ENCODE peak calls at places on chromosomes 1 and 21, in ten cellular contexts. D, X, C, U, H, E, Q, P, I and T are unnamed samples.

GRCh38 chr1:75083848-75084514 is 50.2 kb upstream of the LHX8 start:
- DNase-seq in D (no peak), X (no peak), C (no peak), U (peak), H (no peak), E (no peak), Q (no peak), P (no peak), I (no peak), T (no peak)

GRCh38 chr1:174938306-174939000 is 61.3 kb upstream of the CACYBP start:
- DNase-seq in D (no peak), X (no peak), C (no peak), U (no peak), H (no peak), E (no peak), Q (no peak), P (no peak), I (no peak), T (no peak)

GRCh38 chr1:179042087-179042486 is 16.4 kb downstream of the FAM20B start:
- DNase-seq in D (no peak), X (no peak), C (no peak), U (no peak), H (no peak), E (no peak), Q (no peak), P (no peak), I (no peak), T (no peak)

GRCh38 chr1:28287315-28287714 is 28.0 kb downstream of the SESN2 start:
- DNase-seq in D (no peak), X (no peak), C (no peak), U (no peak), H (no peak), E (no peak), Q (no peak), P (no peak), I (no peak), T (no peak)

GRCh38 chr1:205251576-205251975 is 23.8 kb downstream of the TMCC2 start:
- DNase-seq in D (no peak), X (no peak), C (no peak), U (no peak), H (no peak), E (no peak), Q (no peak), P (no peak), I (no peak), T (no peak)

GRCh38 chr21:27807596-27807995 is 840.7 kb upstream of the ADAMTS5 start:
- DNase-seq in D (no peak), X (no peak), C (no peak), U (no peak), H (no peak), E (no peak), Q (no peak), P (no peak), I (no peak), T (no peak)

GRCh38 chr1:92820551-92820950 is 11.3 kb upstream of the RPL5 start:
- DNase-seq in D (no peak), X (no peak), C (no peak), U (no peak), H (no peak), E (no peak), Q (no peak), P (no peak), I (no peak), T (no peak)

GRCh38 chr1:26281091-26281958 is 1.4 kb downstream of the SH3BGRL3 start:
- DNase-seq in D (no peak), X (no peak), C (no peak), U (no peak), H (no peak), E (no peak), Q (no peak), P (no peak), I (no peak), T (no peak)

GRCh38 chr1:26701266-26701994 is 5.6 kb downstream of the ARID1A start:
- DNase-seq in D (no peak), X (no peak), C (no peak), U (no peak), H (no peak), E (no peak), Q (no peak), P (no peak), I (no peak), T (no peak)

GRCh38 chr1:8858112-8858668 is 20.3 kb downstream of the ENO1 start:
- DNase-seq in D (peak), X (no peak), C (peak), U (no peak), H (no peak), E (no peak), Q (peak), P (no peak), I (peak), T (no peak)

GRCh38 chr1:167520711-167521206 is 2.4 kb upstream of the CD247 start:
- DNase-seq in D (no peak), X (no peak), C (no peak), U (peak), H (no peak), E (no peak), Q (no peak), P (no peak), I (no peak), T (no peak)

GRCh38 chr1:147853391-147853790 is 49.2 kb upstream of the GJA8 start:
- DNase-seq in D (no peak), X (no peak), C (no peak), U (no peak), H (no peak), E (no peak), Q (no peak), P (no peak), I (no peak), T (no peak)

GRCh38 chr1:184838374-184838995 is 83.8 kb upstream of the EDEM3 start:
- DNase-seq in D (peak), X (no peak), C (peak), U (peak), H (peak), E (no peak), Q (peak), P (no peak), I (peak), T (no peak)

GRCh38 chr1:70090875-70091274 is 114.5 kb downstream of the LRRC40 start:
- DNase-seq in D (no peak), X (no peak), C (no peak), U (no peak), H (no peak), E (no peak), Q (no peak), P (no peak), I (peak), T (no peak)

GRCh38 chr1:6475381-6476133 is 9.6 kb upstream of the TNFRSF25 start:
- DNase-seq in D (no peak), X (peak), C (peak), U (no peak), H (peak), E (no peak), Q (peak), P (peak), I (peak), T (peak)

GRCh38 chr1:4118746-4119515 is 218.9 kb upstream of the C1orf174 start:
- DNase-seq in D (no peak), X (no peak), C (no peak), U (no peak), H (no peak), E (no peak), Q (no peak), P (no peak), I (no peak), T (no peak)

GRCh38 chr1:6969106-6969505 is 183.9 kb downstream of the CAMTA1 start:
- DNase-seq in D (no peak), X (no peak), C (no peak), U (no peak), H (no peak), E (no peak), Q (no peak), P (no peak), I (no peak), T (no peak)

GRCh38 chr1:217493290-217493689 is 137.6 kb downstream of the GPATCH2 start:
- DNase-seq in D (no peak), X (no peak), C (no peak), U (peak), H (no peak), E (no peak), Q (no peak), P (no peak), I (no peak), T (no peak)

GRCh38 chr1:224745388-224745787 is 129.3 kb downstream of the CNIH3 start:
- DNase-seq in D (no peak), X (no peak), C (no peak), U (no peak), H (no peak), E (no peak), Q (no peak), P (no peak), I (no peak), T (no peak)

GRCh38 chr1:232508161-232508661 is 121.7 kb downstream of the SIPA1L2 start:
- DNase-seq in D (no peak), X (no peak), C (no peak), U (peak), H (no peak), E (no peak), Q (no peak), P (no peak), I (no peak), T (no peak)

GRCh38 chr1:12069616-12070244 is 6.6 kb downstream of the TNFRSF8 start:
- DNase-seq in D (no peak), X (no peak), C (no peak), U (no peak), H (no peak), E (no peak), Q (no peak), P (no peak), I (no peak), T (no peak)

GRCh38 chr1:5976726-5977493 is 15.3 kb downstream of the NPHP4 start:
- DNase-seq in D (no peak), X (no peak), C (no peak), U (no peak), H (no peak), E (no peak), Q (no peak), P (peak), I (no peak), T (no peak)

GRCh38 chr1:1402081-1402900 is 3.2 kb upstream of the CCNL2 start:
- DNase-seq in D (no peak), X (no peak), C (no peak), U (peak), H (no peak), E (peak), Q (no peak), P (no peak), I (no peak), T (no peak)

GRCh38 chr1:12161324-12161661 is 5.5 kb upstream of the TNFRSF1B start:
- DNase-seq in D (no peak), X (no peak), C (no peak), U (no peak), H (no peak), E (no peak), Q (no peak), P (no peak), I (no peak), T (no peak)

GRCh38 chr1:50080904-50081586 is 27.7 kb upstream of the ELAVL4 start:
- DNase-seq in D (no peak), X (no peak), C (no peak), U (peak), H (no peak), E (no peak), Q (no peak), P (no peak), I (no peak), T (no peak)

DNA sequence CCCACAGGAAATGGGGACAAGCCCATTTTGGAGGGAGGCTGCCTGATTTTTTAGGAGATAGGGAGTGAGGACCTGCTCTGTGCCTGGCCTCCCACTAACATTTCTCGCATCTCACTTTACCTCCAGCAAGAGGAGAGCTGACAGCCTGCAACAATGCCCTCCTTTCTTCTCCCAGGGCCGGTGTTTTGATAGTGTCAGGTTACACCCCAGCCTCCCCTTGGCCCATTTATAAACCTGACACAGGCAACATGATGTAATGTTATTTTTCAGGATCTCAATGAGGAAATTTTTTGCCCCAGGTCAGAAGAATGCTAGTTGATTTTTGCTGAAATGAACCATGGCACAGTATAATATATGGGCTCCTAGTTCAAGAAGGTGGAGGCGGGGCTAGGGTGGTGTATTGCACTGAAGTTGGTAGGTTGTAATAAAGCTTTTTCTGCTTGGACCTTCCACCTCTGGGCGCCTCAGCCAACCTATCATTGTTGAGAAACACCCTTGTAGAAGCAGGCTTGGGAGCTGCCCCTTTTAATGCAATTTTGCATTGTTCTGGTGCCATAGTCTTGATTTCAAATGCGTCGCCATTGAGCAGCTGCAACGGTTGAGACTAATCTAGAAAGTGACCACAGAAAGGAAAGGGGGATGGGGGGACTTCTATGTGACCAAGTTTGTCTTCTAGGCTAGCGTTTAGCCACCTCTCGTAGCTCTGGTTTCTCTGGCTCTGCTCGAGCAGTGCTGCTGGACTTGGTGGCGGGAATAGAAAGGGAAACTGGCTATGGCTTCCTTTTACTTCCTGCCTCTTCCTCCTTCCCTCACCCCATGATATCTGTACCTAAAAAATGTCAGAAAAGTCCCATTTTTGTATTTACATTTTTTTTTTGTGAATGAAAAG is 53.0 kb downstream of the PBX1 start:
- DNase-seq in D (no peak), X (no peak), C (no peak), U (peak), H (no peak), E (peak), Q (peak), P (no peak), I (peak), T (no peak)
- TF ChIP-seq POLR2A in D (no peak), X (no peak), C (no peak), U (no peak), H (no peak), E (no peak), Q (no peak), P (no peak), I (no peak), T (no peak)

GRCh38 chr1:108747128-108747827 is 804 bp downstream of the STXBP3 start:
- DNase-seq in D (peak), X (peak), C (peak), U (peak), H (peak), E (peak), Q (peak), P (peak), I (peak), T (no peak)
- TF ChIP-seq POLR2A in D (no peak), X (no peak), C (peak), U (peak), H (no peak), E (peak), Q (no peak), P (peak), I (peak), T (no peak)

DNA sequence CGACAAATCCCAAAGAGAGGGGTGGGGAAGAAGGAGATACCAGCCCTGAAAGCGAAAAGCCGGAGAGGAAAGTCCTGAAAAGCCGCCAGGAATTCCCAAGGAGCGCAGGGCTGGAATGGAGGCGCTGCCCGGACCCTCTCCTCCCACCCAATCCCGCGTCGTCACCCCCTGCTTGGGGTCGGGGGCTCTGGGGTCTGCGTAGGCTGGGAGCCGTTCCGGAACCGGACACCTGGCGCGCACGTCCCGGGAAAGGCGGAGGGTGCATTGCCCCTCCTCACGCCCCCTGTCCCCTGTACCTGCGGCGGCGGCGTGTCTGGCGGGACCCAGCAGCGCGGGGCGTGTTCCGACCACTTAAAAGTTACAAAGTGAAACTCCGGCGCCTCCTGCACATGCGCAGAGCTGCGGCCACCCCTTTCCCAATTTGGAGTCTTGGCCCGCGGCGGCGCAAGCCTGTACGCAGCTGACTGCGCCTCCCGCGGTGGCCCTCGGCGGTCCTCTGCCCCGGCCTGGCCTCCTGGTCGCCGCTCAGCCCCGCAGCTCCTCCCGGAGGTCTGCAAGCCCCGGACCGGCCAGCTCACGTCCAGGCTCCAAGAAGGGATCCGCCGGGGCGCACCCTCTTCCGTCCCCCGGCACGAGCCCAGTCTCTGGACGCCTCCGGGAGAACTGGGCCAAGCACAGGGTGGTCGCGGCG is at the start of gene TMEM63A:
- DNase-seq in D (peak), X (peak), C (peak), U (peak), H (peak), E (peak), Q (peak), P (peak), I (peak), T (peak)
- TF ChIP-seq POLR2A in D (no peak), X (peak), C (peak), U (peak), H (peak), E (peak), Q (no peak), P (peak), I (peak), T (no peak)

DNA sequence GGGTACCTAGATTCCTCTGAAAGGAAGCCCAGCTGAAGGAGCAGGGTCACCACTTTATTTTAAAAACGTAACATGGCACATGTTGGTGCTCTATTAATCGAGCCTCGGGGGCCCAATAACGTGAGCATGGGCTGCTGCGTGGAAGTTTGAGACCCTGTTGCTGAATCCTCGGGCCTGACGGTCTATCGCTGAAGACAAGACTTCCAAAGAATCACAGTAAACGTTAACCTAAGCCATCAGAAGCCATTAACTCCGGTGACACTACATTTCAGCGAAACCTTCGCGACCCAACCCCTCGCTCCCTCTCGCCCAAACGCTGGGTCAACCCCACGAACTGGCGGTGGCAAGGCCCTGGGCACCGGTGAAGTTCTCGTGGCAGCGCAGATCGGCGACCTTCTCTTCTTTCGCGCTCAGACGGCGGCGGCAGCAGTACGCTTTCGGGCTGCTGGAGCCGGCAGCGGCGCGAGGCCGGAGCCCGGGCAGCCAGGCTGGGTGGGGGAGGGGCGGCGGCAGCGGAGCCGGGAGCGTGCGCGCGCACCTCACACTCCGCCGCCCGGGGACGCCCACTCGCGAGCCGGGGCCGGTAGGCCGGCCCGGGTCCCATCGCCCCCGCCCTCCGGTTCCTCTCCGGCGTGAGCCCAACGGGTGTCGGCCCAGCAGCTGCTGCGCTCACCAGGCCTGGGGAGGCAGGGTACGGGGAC is 818 bp upstream of the MAN1A2 start:
- DNase-seq in D (peak), X (peak), C (peak), U (peak), H (peak), E (no peak), Q (peak), P (peak), I (peak), T (peak)
- TF ChIP-seq POLR2A in D (no peak), X (no peak), C (peak), U (peak), H (peak), E (peak), Q (no peak), P (no peak), I (peak), T (no peak)

GRCh38 chr1:206508130-206508884 is 976 bp downstream of the RASSF5 start:
- DNase-seq in D (no peak), X (peak), C (no peak), U (no peak), H (no peak), E (no peak), Q (peak), P (no peak), I (no peak), T (no peak)

GRCh38 chr1:206506405-206506802 is 927 bp upstream of the RASSF5 start:
- DNase-seq in D (no peak), X (no peak), C (no peak), U (no peak), H (no peak), E (no peak), Q (no peak), P (no peak), I (no peak), T (no peak)

GRCh38 chr1:206506803-206507394 is 432 bp upstream of the RASSF5 start:
- DNase-seq in D (no peak), X (no peak), C (no peak), U (no peak), H (no peak), E (no peak), Q (peak), P (no peak), I (no peak), T (no peak)

GRCh38 chr1:206508956-206509355 is 1.6 kb downstream of the RASSF5 start:
- DNase-seq in D (no peak), X (peak), C (no peak), U (no peak), H (no peak), E (no peak), Q (peak), P (no peak), I (no peak), T (no peak)

GRCh38 chr1:206507395-206508129 is at the start of gene RASSF5:
- DNase-seq in D (peak), X (peak), C (peak), U (peak), H (peak), E (no peak), Q (peak), P (peak), I (peak), T (peak)
- TF ChIP-seq POLR2A in D (no peak), X (peak), C (no peak), U (peak), H (peak), E (no peak), Q (no peak), P (peak), I (peak), T (no peak)

GRCh38 chr21:46099476-46099875 is 1.6 kb downstream of the COL6A2 start:
- DNase-seq in D (peak), X (no peak), C (peak), U (no peak), H (peak), E (no peak), Q (peak), P (peak), I (no peak), T (peak)
- TF ChIP-seq POLR2A in D (no peak), X (no peak), C (no peak), U (no peak), H (no peak), E (no peak), Q (no peak), P (no peak), I (no peak), T (no peak)

DNA sequence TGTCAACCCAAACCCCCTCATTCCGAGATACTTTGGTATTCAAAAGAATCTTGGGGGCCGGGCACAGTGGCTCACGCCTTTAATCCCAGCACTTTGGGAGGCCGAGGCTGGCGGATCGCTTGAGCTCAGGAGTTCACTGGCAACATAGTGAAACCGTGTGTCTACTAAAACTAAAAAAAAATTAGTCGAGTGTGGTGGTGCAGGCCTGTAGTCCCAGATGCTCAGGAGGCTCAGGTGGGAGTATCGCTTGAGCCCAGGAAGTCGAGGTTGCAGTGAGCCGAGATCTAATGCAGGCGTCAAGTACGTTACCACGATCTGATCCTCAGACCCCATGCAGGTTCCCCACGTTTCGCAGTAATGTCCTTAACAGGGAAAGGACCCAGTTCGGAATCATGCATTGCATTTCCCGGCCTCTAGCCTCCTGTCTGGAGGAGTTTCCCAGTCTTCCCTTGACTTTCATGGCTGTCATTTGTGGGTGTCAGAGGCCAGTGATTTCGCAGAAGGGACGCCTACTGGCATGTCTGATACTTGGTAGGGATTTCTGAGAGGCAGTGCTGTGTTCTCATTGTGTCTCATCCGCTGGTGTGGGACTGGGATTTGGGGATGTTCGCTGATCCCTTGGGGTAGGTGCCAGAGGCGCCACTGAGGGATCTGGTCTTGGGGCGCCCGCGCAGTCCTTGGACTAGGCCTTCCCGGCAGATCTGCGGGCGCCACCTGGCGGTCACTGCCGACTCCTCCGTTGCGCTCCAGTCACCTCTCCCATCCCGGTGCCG is 39.3 kb upstream of the HMGN1 start:
- DNase-seq in D (peak), X (peak), C (peak), U (peak), H (peak), E (peak), Q (peak), P (peak), I (peak), T (peak)
- TF ChIP-seq POLR2A in D (no peak), X (no peak), C (no peak), U (no peak), H (no peak), E (no peak), Q (no peak), P (no peak), I (peak), T (peak)